ENCODE peak calls at places on chromosomes 5 and 9, in eight cellular contexts. N is HepG2, Z is endothelial cell of umbilical vein, S is SK-N-SH, Y is GM12878, L is WTC11, D is HCT116, A is H1. T is an unnamed sample.

GRCh38 chr5:178367351-178368120 is 134.9 kb upstream of the PHYKPL start:
- DNase-seq in D (no peak), L (no peak), N (no peak), Z (no peak), Y (no peak), S (no peak), A (no peak), T (no peak)

GRCh38 chr5:132198571-132198970 is 29.1 kb downstream of the P4HA2 start:
- DNase-seq in N (no peak), S (no peak), D (no peak), L (no peak), Z (no peak), A (no peak), Y (no peak), T (no peak)

GRCh38 chr9:35754264-35754663 is at the start of gene MSMP:
- DNase-seq in Z (peak; percentile 75), D (no peak), Y (no peak), N (no peak), A (no peak), L (no peak), S (no peak), T (no peak)

GRCh38 chr5:144697847-144698262 is 527.2 kb downstream of the KCTD16 start:
- DNase-seq in Z (peak; percentile 1), L (no peak), A (no peak), D (no peak), N (no peak), Y (no peak), S (no peak), T (no peak)

GRCh38 chr5:9869616-9870288 is 239.6 kb upstream of the TAS2R1 start:
- DNase-seq in N (no peak), Z (no peak), S (no peak), A (no peak), Y (no peak), D (no peak), L (no peak), T (no peak)

GRCh38 chr5:75089137-75089536 is 36.8 kb upstream of the GCNT4 start:
- DNase-seq in N (no peak), L (no peak), Z (no peak), A (no peak), S (no peak), D (no peak), Y (no peak), T (no peak)

GRCh38 chr9:110213413-110214044 is 5.6 kb upstream of the C9orf152 start:
- DNase-seq in L (no peak), Y (no peak), N (peak; percentile 57), Z (no peak), D (no peak), A (no peak), S (no peak), T (no peak)

GRCh38 chr5:16965581-16965980 is 29.5 kb upstream of the MYO10 start:
- DNase-seq in N (no peak), A (no peak), S (no peak), L (no peak), Y (no peak), Z (no peak), D (no peak), T (no peak)

GRCh38 chr5:12659675-12660074 is 755.4 kb upstream of the CTNND2 start:
- DNase-seq in Y (no peak), D (no peak), L (no peak), A (no peak), S (no peak), N (no peak), Z (no peak), T (no peak)

GRCh38 chr5:137498301-137498735 is 808 bp downstream of the SPOCK1 start:
- DNase-seq in Z (peak; percentile 29), L (peak; percentile 67), A (no peak), D (no peak), Y (no peak), N (no peak), S (peak; percentile 75), T (peak; percentile 19)

GRCh38 chr9:109709881-109710280 is 70.1 kb upstream of the PALM2AKAP2 start:
- DNase-seq in Y (no peak), A (no peak), S (no peak), Z (no peak), D (no peak), N (no peak), L (no peak), T (no peak)

GRCh38 chr5:60522299-60522915 is 177.6 kb downstream of the DEPDC1B start:
- DNase-seq in S (peak; percentile 20), L (no peak), Y (peak; percentile 87), A (no peak), D (no peak), N (no peak), Z (peak; percentile 17), T (no peak)

GRCh38 chr5:148909766-148910165 is 83.4 kb downstream of the ADRB2 start:
- DNase-seq in Z (peak; percentile 59), L (no peak), Y (no peak), S (no peak), D (no peak), A (no peak), N (no peak), T (no peak)

GRCh38 chr9:109923371-109923770 is 143.4 kb downstream of the PALM2AKAP2 start:
- DNase-seq in A (no peak), D (no peak), S (no peak), L (no peak), Y (no peak), Z (peak; percentile 88), N (no peak), T (no peak)

GRCh38 chr9:105667867-105668266 is 5.6 kb downstream of the TAL2 start:
- DNase-seq in Z (no peak), S (no peak), Y (no peak), N (no peak), D (no peak), A (no peak), L (no peak), T (no peak)

GRCh38 chr5:75668348-75668895 is 48.8 kb downstream of the POC5 start:
- DNase-seq in S (no peak), N (no peak), Z (no peak), L (no peak), D (no peak), Y (no peak), A (no peak), T (no peak)

GRCh38 chr9:112917987-112918362 is 27.3 kb upstream of the SLC46A2 start:
- DNase-seq in L (no peak), Z (no peak), N (no peak), D (no peak), Y (no peak), S (no peak), A (no peak), T (no peak)

GRCh38 chr9:76294301-76294700 is 99.9 kb downstream of the RFK start:
- DNase-seq in Z (no peak), N (no peak), L (no peak), D (no peak), Y (no peak), S (no peak), A (no peak), T (no peak)

GRCh38 chr5:115028557-115028956 is 141.2 kb downstream of the TRIM36 start:
- DNase-seq in Z (no peak), S (no peak), L (no peak), D (no peak), N (no peak), Y (no peak), A (peak; percentile 19), T (no peak)

DNA sequence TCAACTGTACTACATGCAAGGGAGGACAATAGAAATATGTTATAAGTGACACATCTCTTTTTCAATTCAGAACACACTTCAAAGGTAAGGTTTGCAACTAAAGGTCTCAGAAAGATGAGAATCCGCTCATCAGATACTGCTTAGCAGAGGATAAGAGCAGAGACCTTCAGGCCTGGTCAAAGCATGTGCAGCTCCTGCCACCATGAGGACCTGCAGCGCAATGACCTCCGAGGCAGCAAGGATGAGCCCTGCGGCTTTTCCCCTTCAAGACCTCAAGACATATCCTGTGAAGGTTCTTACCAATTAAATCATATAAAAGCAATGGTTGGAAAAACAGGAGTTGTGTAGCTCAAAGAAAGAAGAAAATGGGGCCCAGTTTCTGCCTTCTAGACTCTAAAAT is 135.8 kb downstream of the TRIM36 start:
- DNase-seq in Z (no peak), Y (no peak), S (no peak), D (no peak), L (peak; percentile 55), A (peak; percentile 39), N (peak; percentile 6), T (no peak)
- TF ChIP-seq MAX in Z (no peak), Y (no peak), S (no peak), D (no peak), L (no peak), A (no peak), N (no peak), T (no peak)

GRCh38 chr9:17622166-17622565 is 43.3 kb downstream of the SH3GL2 start:
- DNase-seq in N (no peak), S (no peak), A (no peak), Z (no peak), D (no peak), Y (no peak), L (no peak), T (no peak)
- TF ChIP-seq MAX in N (no peak), S (no peak), A (no peak), Z (no peak), D (no peak), Y (no peak), L (no peak), T (no peak)

GRCh38 chr5:138972230-138972629 is 97.1 kb upstream of the LRRTM2 start:
- DNase-seq in D (no peak), Y (no peak), N (no peak), S (no peak), A (no peak), L (no peak), Z (no peak), T (no peak)

GRCh38 chr5:138975098-138975847 is 100.1 kb upstream of the LRRTM2 start:
- DNase-seq in S (no peak), D (no peak), Z (peak; percentile 66), N (no peak), Y (no peak), L (no peak), A (no peak), T (no peak)

GRCh38 chr5:138972836-138973235 is 97.7 kb upstream of the LRRTM2 start:
- DNase-seq in A (no peak), Z (no peak), L (peak; percentile 43), D (no peak), N (no peak), Y (no peak), S (no peak), T (no peak)

GRCh38 chr5:138978085-138978484 is 103.0 kb upstream of the LRRTM2 start:
- DNase-seq in S (no peak), N (no peak), Y (no peak), A (no peak), Z (no peak), L (no peak), D (no peak), T (no peak)

GRCh38 chr5:138974227-138975063 is 99.3 kb upstream of the LRRTM2 start:
- DNase-seq in L (no peak), Z (peak; percentile 97), A (no peak), S (no peak), N (no peak), D (no peak), Y (no peak), T (no peak)
- TF ChIP-seq MAX in L (no peak), Z (no peak), A (no peak), S (no peak), N (no peak), D (no peak), Y (no peak), T (no peak)

DNA sequence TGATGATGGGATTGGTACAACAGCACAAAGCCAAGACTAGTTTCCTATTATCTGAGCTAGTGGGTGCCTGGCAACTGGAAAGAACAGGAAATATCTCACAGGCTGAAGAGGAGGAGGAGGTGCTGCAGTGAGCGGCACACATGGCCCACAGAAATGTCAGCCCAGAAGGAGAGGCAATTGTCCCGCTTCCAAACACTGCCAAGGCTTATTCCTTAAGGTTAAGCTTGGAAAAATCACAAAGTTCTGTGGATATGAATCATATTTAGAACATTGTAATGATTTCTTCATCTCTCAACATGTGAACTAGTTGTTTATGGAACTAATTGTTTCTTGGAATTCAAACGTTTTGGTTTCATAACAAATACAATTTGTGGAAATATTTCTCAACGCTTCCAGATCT is 1019.5 kb upstream of the SEMA6A start:
- DNase-seq in Z (no peak), S (no peak), Y (no peak), N (no peak), A (no peak), D (no peak), L (no peak), T (no peak)
- TF ChIP-seq MAX in Z (no peak), S (no peak), Y (no peak), N (no peak), A (no peak), D (no peak), L (no peak), T (no peak)